ENCODE peak calls at places on chromosomes 2 and 18, in five cellular contexts. M is Panc1, Z is cardiac muscle cell, Q is choroid plexus epithelial cell, D is cardiac fibroblast. K is an unnamed sample.
A peak's percentile ranks its signal among the peaks of the same experiment; 100 is the strongest.

GRCh38 chr2:236969767-236970655 is 115.7 kb upstream of the COPS8 start:
- DNase-seq in Q (no peak), D (no peak), M (no peak), Z (no peak), K (no peak)

GRCh38 chr2:171383141-171383540 is 50.6 kb downstream of the METTL8 start:
- DNase-seq in Q (peak; percentile 43), D (no peak), Z (no peak), M (no peak), K (peak; percentile 15)

GRCh38 chr2:98875081-98875728 is 60.8 kb downstream of the CRACDL start:
- DNase-seq in Z (no peak), M (no peak), D (peak; percentile 3), Q (no peak), K (no peak)

GRCh38 chr18:48827321-48828200 is 123.2 kb downstream of the SMAD7 start:
- DNase-seq in Z (peak; percentile 84), D (peak; percentile 56), Q (peak; percentile 85), M (no peak), K (peak; percentile 71)

GRCh38 chr18:12121175-12122095 is 27.8 kb downstream of the ANKRD62 start:
- DNase-seq in M (no peak), D (peak; percentile 9), Q (peak; percentile 25), Z (peak; percentile 23), K (peak; percentile 8)

GRCh38 chr2:74739733-74740241 is 85.7 kb downstream of the SEMA4F start:
- DNase-seq in Z (peak; percentile 51), D (no peak), Q (no peak), M (no peak), K (no peak)

GRCh38 chr2:16644204-16644925 is 21.3 kb downstream of the CYRIA start:
- DNase-seq in Z (no peak), Q (peak; percentile 14), D (peak; percentile 54), M (no peak), K (no peak)

GRCh38 chr2:46188041-46188715 is 109.0 kb upstream of the EPAS1 start:
- DNase-seq in D (no peak), Q (no peak), M (no peak), Z (no peak), K (peak; percentile 12)

GRCh38 chr2:36329746-36330145 is 25.8 kb upstream of the CRIM1 start:
- DNase-seq in M (no peak), D (peak; percentile 82), Q (peak; percentile 87), Z (no peak), K (peak; percentile 40)

GRCh38 chr18:23828426-23828825 is 139.2 kb downstream of the LAMA3 start:
- DNase-seq in D (peak; percentile 87), Q (peak; percentile 91), Z (no peak), M (no peak), K (peak; percentile 54)

GRCh38 chr2:142974288-142975024 is 97.0 kb downstream of the KYNU start:
- DNase-seq in D (peak; percentile 56), Z (no peak), Q (peak; percentile 58), M (no peak), K (peak; percentile 57)

GRCh38 chr2:179524940-179525339 is 260.3 kb upstream of the SESTD1 start:
- DNase-seq in Q (no peak), D (no peak), M (no peak), Z (no peak), K (no peak)

GRCh38 chr2:86020984-86021383 is 84.7 kb downstream of the POLR1A start:
- DNase-seq in M (no peak), Q (peak; percentile 82), Z (no peak), D (peak; percentile 51), K (peak; percentile 22)

GRCh38 chr2:66587216-66587615 is 152.3 kb downstream of the MEIS1 start:
- DNase-seq in M (no peak), Z (peak; percentile 56), D (peak; percentile 32), Q (peak; percentile 30), K (no peak)

GRCh38 chr2:166343467-166343866 is 32.3 kb downstream of the SCN9A start:
- DNase-seq in Z (no peak), M (no peak), D (no peak), Q (no peak), K (no peak)

GRCh38 chr2:72140621-72140960 is 7.1 kb downstream of the CYP26B1 start:
- DNase-seq in Z (no peak), D (no peak), Q (no peak), M (no peak), K (no peak)

GRCh38 chr18:10477121-10477862 is 22.9 kb downstream of the APCDD1 start:
- DNase-seq in D (no peak), M (no peak), Q (no peak), Z (no peak), K (no peak)

GRCh38 chr2:226796012-226796839 is 3.4 kb downstream of the IRS1 start:
- DNase-seq in Q (peak; percentile 17), Z (no peak), D (no peak), M (no peak), K (no peak)

GRCh38 chr2:16908671-16909070 is 243.0 kb upstream of the CYRIA start:
- DNase-seq in M (no peak), Z (no peak), Q (peak; percentile 18), D (peak; percentile 6), K (no peak)

GRCh38 chr18:63316612-63317555 is 2.7 kb downstream of the BCL2 start:
- DNase-seq in Q (no peak), D (no peak), M (no peak), Z (no peak), K (no peak)
- TF ChIP-seq CTCF in Q (no peak), D (no peak), M (no peak), Z (no peak), K (no peak)

GRCh38 chr2:1373794-1374193 is 39.5 kb upstream of the TPO start:
- DNase-seq in M (no peak), Z (no peak), Q (no peak), D (no peak), K (no peak)
- H3K4me3 ChIP-seq in M (no peak overlapping the region), Z (no peak overlapping the region), Q (no peak overlapping the region), D (no peak overlapping the region), K (no peak overlapping the region)

GRCh38 chr18:75170022-75170789 is 38.7 kb downstream of the PTGR3 start:
- DNase-seq in Z (no peak), D (no peak), Q (no peak), M (no peak), K (no peak)

GRCh38 chr18:75170916-75171315 is 38.0 kb downstream of the PTGR3 start:
- DNase-seq in D (no peak), Z (no peak), Q (no peak), M (no peak), K (no peak)

GRCh38 chr18:75173758-75174157 is 35.2 kb downstream of the PTGR3 start:
- DNase-seq in Q (no peak), M (no peak), Z (no peak), D (no peak), K (no peak)

GRCh38 chr18:75172299-75173124 is 36.4 kb downstream of the PTGR3 start:
- DNase-seq in D (no peak), Q (no peak), M (no peak), Z (no peak), K (no peak)

GRCh38 chr18:75173125-75173432 is 35.9 kb downstream of the PTGR3 start:
- DNase-seq in M (no peak), Q (peak; percentile 33), D (peak; percentile 3), Z (no peak), K (peak; percentile 2)
- TF ChIP-seq CTCF in M (no peak), Q (peak; percentile 34), D (peak; percentile 4), Z (no peak), K (peak; percentile 14)

GRCh38 chr2:58634653-58635347 is 393.7 kb upstream of the FANCL start:
- DNase-seq in D (peak; percentile 34), Z (no peak), Q (peak; percentile 55), M (no peak), K (no peak)
- H3K4me3 ChIP-seq in D (no peak overlapping the region), Z (no peak overlapping the region), Q (no peak overlapping the region), M (no peak overlapping the region), K (no peak overlapping the region)

DNA sequence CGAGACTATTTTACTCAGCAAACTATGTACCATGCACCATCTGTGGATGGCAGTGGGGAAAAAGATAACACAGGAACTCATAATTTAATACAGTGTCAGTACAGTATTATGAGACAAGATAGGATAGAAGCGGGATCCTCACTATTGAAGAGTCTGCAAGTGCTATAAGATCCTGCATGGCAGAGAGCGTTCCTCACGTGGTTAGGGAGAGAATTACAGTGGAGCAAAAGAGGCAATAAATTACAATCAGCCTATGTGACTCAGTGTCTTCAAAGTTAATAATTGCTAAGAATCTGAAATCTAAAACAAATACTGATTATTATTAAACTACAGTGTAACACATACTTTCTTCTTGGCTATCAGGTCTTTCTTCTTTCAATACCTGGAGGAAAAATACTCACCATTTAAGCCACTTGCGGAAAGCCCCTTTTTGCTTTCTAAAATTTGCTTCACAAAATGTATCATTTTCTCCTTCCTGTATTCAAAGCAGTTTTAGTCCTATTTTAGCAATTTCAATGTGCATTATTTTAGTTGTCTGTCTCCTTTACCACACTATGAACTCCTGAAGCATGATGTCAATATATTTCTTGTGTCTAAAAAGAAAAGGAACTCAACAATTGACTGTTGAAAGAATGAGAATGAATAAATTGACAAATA is 342.9 kb downstream of the SPAG16 start:
- DNase-seq in M (no peak), Z (no peak), Q (no peak), D (no peak), K (no peak)
- TF ChIP-seq CTCF in M (no peak), Z (no peak), Q (no peak), D (no peak), K (no peak)

GRCh38 chr2:197838589-197838988 is 34.2 kb downstream of the PLCL1 start:
- DNase-seq in Z (no peak), D (peak; percentile 22), M (no peak), Q (no peak), K (peak; percentile 25)
- H3K4me3 ChIP-seq in Z (no peak overlapping the region), D (no peak overlapping the region), M (no peak overlapping the region), Q (no peak overlapping the region), K (peak overlapping the region; percentile 45)

GRCh38 chr2:80303006-80303741 is 1.4 kb downstream of the LRRTM1 start:
- DNase-seq in Q (no peak), D (peak; percentile 6), M (no peak), Z (peak; percentile 47), K (no peak)
- TF ChIP-seq CTCF in Q (no peak), D (no peak), M (no peak), Z (no peak), K (no peak)

DNA sequence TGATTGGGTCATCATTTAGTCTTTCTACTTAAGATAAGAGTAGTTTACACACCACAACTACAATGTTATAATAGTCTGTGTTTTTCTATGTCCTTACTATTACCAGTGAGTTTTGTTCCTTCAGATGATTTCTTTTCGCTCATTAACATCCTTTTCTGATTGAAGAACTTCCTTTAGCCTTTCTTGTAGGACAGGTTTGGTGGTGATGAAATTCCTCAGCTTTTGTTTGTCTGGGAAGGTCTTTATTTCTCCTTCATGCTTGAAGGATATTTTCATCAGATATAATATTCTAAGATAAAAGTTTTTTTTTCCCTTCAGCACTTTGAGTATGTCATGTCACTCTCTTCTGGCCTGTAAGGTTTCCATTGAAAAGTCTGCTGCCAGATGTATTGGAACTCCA is 38.0 kb upstream of the SLC16A14 start:
- DNase-seq in D (no peak), Q (no peak), Z (no peak), M (no peak), K (no peak)
- H3K4me3 ChIP-seq in D (no peak overlapping the region), Q (no peak overlapping the region), Z (no peak overlapping the region), M (no peak overlapping the region), K (no peak overlapping the region)

DNA sequence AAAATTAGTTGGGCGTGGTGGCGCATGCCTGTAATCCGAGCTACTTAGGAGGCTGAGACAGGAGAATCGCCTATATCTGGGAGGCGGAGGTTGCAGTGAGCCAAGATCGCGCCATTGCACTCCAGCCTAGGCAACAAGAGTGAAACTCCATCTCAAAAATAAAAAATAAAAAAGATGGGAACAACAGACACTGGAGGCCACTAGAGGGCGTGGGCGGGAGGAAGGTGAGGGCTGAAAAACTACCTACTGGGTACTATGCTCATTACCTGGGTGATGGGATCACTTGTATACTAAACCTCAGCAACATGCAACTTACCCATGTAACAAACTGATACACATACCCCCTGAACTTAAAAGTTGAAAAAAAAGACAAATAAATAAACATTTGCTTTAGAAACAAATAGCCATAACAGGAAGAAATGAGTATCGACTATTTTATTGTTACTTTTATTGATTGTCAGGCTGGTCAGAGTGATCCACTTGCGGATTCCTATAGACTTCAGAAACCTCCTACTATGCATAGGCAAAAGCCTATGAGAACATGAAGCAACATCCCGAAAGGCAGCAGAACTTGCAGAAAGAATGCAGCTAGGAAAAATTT is 61.0 kb downstream of the TMEM163 start:
- DNase-seq in Q (no peak), D (peak; percentile 22), M (no peak), Z (peak; percentile 23), K (peak; percentile 1)
- TF ChIP-seq CTCF in Q (peak; percentile 44), D (peak; percentile 49), M (peak; percentile 79), Z (peak; percentile 29), K (peak; percentile 48)

K was measured in fibroblast of the aortic adventitia.